ENCODE peak calls at places on chromosomes 2 and 18, in five cellular contexts. One of them, this sample, is unnamed.

GRCh38 chr2:28956415-28956826 is 24.7 kb upstream of the TOGARAM2 start:
- DNase-seq in SK-N-SH: peak
- DNase-seq in GM12878: no peak
- DNase-seq in HepG2: peak
- DNase-seq in K562: peak
- DNase-seq in this sample: peak

GRCh38 chr18:32911660-32912284 is 138.9 kb upstream of the KLHL14 start:
- DNase-seq in SK-N-SH: no peak
- DNase-seq in GM12878: no peak
- DNase-seq in HepG2: no peak
- DNase-seq in K562: no peak
- DNase-seq in this sample: no peak

GRCh38 chr2:128215897-128216645 is 102.6 kb downstream of the HS6ST1 start:
- DNase-seq in SK-N-SH: no peak
- DNase-seq in GM12878: no peak
- DNase-seq in HepG2: no peak
- DNase-seq in K562: no peak
- DNase-seq in this sample: peak

GRCh38 chr2:7825591-7826312 is 856.1 kb upstream of the ID2 start:
- DNase-seq in SK-N-SH: no peak
- DNase-seq in GM12878: peak
- DNase-seq in HepG2: peak
- DNase-seq in K562: no peak
- DNase-seq in this sample: no peak

GRCh38 chr2:101120124-101120996 is 30.8 kb downstream of the TBC1D8 start:
- DNase-seq in SK-N-SH: no peak
- DNase-seq in GM12878: no peak
- DNase-seq in HepG2: peak
- DNase-seq in K562: no peak
- DNase-seq in this sample: no peak

GRCh38 chr2:149090706-149091105 is 52.2 kb downstream of the LYPD6B start:
- DNase-seq in SK-N-SH: no peak
- DNase-seq in GM12878: no peak
- DNase-seq in HepG2: no peak
- DNase-seq in K562: no peak
- DNase-seq in this sample: no peak

GRCh38 chr2:186032337-186032736 is 293.7 kb downstream of the FSIP2 start:
- DNase-seq in SK-N-SH: no peak
- DNase-seq in GM12878: no peak
- DNase-seq in HepG2: no peak
- DNase-seq in K562: no peak
- DNase-seq in this sample: no peak

GRCh38 chr2:3223080-3223923 is 154.3 kb downstream of the EIPR1 start:
- DNase-seq in SK-N-SH: no peak
- DNase-seq in GM12878: peak
- DNase-seq in HepG2: no peak
- DNase-seq in K562: no peak
- DNase-seq in this sample: no peak

GRCh38 chr18:21934766-21935015 is 194.1 kb downstream of the MIB1 start:
- DNase-seq in SK-N-SH: no peak
- DNase-seq in GM12878: no peak
- DNase-seq in HepG2: no peak
- DNase-seq in K562: no peak
- DNase-seq in this sample: no peak

GRCh38 chr2:10179422-10179821 is 56.9 kb downstream of the RRM2 start:
- DNase-seq in SK-N-SH: no peak
- DNase-seq in GM12878: no peak
- DNase-seq in HepG2: no peak
- DNase-seq in K562: no peak
- DNase-seq in this sample: no peak

GRCh38 chr2:73823416-73823815 is 5.3 kb upstream of the STAMBP start:
- DNase-seq in SK-N-SH: no peak
- DNase-seq in GM12878: no peak
- DNase-seq in HepG2: no peak
- DNase-seq in K562: no peak
- DNase-seq in this sample: no peak

GRCh38 chr18:10798727-10799435 is 273.1 kb downstream of the NAPG start:
- DNase-seq in SK-N-SH: no peak
- DNase-seq in GM12878: no peak
- DNase-seq in HepG2: peak
- DNase-seq in K562: peak
- DNase-seq in this sample: no peak

GRCh38 chr2:207202645-207203044 is 36.9 kb upstream of the KLF7 start:
- DNase-seq in SK-N-SH: no peak
- DNase-seq in GM12878: no peak
- DNase-seq in HepG2: peak
- DNase-seq in K562: no peak
- DNase-seq in this sample: no peak

GRCh38 chr2:6352906-6353515 is 512.7 kb downstream of the CMPK2 start:
- DNase-seq in SK-N-SH: peak
- DNase-seq in GM12878: no peak
- DNase-seq in HepG2: peak
- DNase-seq in K562: no peak
- DNase-seq in this sample: peak

GRCh38 chr2:68465081-68465916 is 1.8 kb downstream of the FBXO48 start:
- DNase-seq in SK-N-SH: no peak
- DNase-seq in GM12878: no peak
- DNase-seq in HepG2: no peak
- DNase-seq in K562: no peak
- DNase-seq in this sample: no peak

GRCh38 chr18:11872479-11873136 is 21.4 kb downstream of the CHMP1B start:
- DNase-seq in SK-N-SH: no peak
- DNase-seq in GM12878: no peak
- DNase-seq in HepG2: peak
- DNase-seq in K562: peak
- DNase-seq in this sample: peak

GRCh38 chr2:60641866-60642788 is 88.7 kb upstream of the BCL11A start:
- DNase-seq in SK-N-SH: peak
- DNase-seq in GM12878: no peak
- DNase-seq in HepG2: peak
- DNase-seq in K562: peak
- DNase-seq in this sample: peak

DNA sequence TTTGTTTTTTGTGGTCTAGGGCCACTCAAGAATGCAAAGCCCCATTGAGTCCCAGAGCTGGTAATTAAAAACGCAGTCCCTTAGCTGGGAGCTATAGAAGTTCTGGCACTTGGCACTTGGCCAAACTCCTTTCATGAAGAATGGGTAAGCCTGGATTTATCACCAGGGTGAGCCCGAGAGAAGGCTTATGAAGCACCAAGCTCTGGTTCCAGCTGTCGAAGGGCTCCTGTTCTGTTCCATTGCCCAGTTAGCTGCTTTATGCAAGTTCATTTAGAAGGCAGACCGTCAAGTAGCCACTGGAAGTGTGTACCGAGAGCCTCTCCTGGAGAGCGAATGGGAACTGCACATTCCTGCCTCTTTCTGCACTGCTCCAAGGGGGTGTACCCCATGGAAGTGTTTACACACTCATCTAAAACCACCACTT is 14.2 kb downstream of the ECEL1 start:
- DNase-seq in SK-N-SH: peak
- DNase-seq in GM12878: no peak
- DNase-seq in HepG2: no peak
- DNase-seq in K562: no peak
- DNase-seq in this sample: no peak
- TF ChIP-seq CTCF in SK-N-SH: no peak
- TF ChIP-seq CTCF in GM12878: no peak
- TF ChIP-seq CTCF in HepG2: no peak
- TF ChIP-seq CTCF in K562: no peak
- TF ChIP-seq CTCF in this sample: no peak

DNA sequence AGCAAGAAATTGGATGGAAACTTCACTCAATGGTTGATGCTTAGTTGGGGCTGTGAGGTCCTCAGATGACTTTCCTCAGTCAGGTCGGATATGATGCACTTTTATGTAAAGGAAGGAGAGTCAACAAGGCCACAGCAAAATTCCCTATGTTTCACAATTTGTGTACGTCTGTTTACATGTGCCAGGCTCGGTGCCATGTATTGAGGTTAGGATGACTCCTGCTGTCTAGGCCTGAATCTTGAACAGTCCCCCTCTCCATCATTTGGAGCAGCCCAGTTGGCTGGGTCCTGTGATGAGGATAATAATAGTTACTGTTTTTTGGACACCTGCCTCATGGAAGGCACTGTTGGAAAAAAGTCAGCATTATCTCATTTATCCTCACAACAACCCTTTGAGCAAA is 43.1 kb downstream of the VSNL1 start:
- DNase-seq in SK-N-SH: no peak
- DNase-seq in GM12878: no peak
- DNase-seq in HepG2: no peak
- DNase-seq in K562: no peak
- DNase-seq in this sample: no peak
- TF ChIP-seq GABPA in SK-N-SH: no peak
- TF ChIP-seq GABPA in GM12878: no peak
- TF ChIP-seq GABPA in HepG2: no peak
- TF ChIP-seq GABPA in K562: no peak
- TF ChIP-seq GABPA in this sample: no peak

DNA sequence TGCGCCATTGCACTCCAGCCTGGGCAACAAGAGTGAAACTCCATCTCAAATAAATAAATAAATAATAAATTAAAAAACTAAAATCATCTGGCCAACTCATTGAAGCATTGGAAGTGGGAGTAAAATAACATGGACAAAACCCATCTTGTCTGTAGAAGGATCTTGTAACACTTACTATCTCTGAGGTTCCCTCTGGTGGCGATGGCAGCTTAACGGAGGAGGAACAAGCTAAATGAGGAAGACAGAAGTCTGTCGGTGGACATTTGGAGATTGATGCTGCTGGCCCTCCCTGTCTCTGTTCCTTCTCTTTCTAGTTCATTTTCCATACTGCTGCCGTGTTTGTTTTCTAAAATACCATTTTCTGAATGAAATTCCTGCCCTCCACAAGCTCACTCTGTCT is 43.4 kb downstream of the ZCCHC2 start:
- DNase-seq in SK-N-SH: no peak
- DNase-seq in GM12878: no peak
- DNase-seq in HepG2: peak
- DNase-seq in K562: no peak
- DNase-seq in this sample: peak
- TF ChIP-seq CTCF in SK-N-SH: peak
- TF ChIP-seq CTCF in GM12878: peak
- TF ChIP-seq CTCF in HepG2: peak
- TF ChIP-seq CTCF in K562: peak
- TF ChIP-seq CTCF in this sample: peak

GRCh38 chr2:71298914-71299313 is 32.7 kb upstream of the ZNF638 start:
- DNase-seq in SK-N-SH: no peak
- DNase-seq in GM12878: no peak
- DNase-seq in HepG2: no peak
- DNase-seq in K562: no peak
- DNase-seq in this sample: no peak

GRCh38 chr2:71303849-71304248 is 27.7 kb upstream of the ZNF638 start:
- DNase-seq in SK-N-SH: no peak
- DNase-seq in GM12878: no peak
- DNase-seq in HepG2: no peak
- DNase-seq in K562: no peak
- DNase-seq in this sample: no peak

DNA sequence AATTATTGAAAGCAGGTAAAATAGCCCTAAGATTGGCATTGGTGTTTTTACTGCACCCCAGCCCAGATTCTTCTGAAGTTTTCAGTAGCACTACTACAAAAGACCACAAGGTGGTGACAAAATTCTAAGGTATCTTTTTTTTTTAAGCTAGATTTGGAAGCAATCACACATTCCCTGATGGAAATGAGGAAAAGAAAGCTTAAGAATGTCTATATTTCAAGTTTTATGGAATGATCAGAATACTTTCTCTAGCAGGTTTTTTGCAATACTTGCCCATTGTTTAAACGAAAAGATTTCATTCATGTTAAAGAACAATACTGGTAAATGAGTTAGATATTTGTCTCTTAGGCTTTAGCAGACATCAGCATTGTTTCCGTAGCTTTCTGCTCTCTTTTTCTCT is 32.1 kb upstream of the ZNF638 start:
- DNase-seq in SK-N-SH: peak
- DNase-seq in GM12878: no peak
- DNase-seq in HepG2: peak
- DNase-seq in K562: peak
- DNase-seq in this sample: no peak
- TF ChIP-seq GABPA in SK-N-SH: no peak
- TF ChIP-seq GABPA in GM12878: no peak
- TF ChIP-seq GABPA in HepG2: no peak
- TF ChIP-seq GABPA in K562: no peak
- TF ChIP-seq GABPA in this sample: no peak

GRCh38 chr2:177906041-177906718 is 166.4 kb downstream of the PDE11A start:
- DNase-seq in SK-N-SH: peak
- DNase-seq in GM12878: peak
- DNase-seq in HepG2: peak
- DNase-seq in K562: peak
- DNase-seq in this sample: peak

GRCh38 chr2:177909962-177910361 is 162.6 kb downstream of the PDE11A start:
- DNase-seq in SK-N-SH: no peak
- DNase-seq in GM12878: no peak
- DNase-seq in HepG2: peak
- DNase-seq in K562: no peak
- DNase-seq in this sample: no peak

GRCh38 chr2:177905640-177906039 is 166.9 kb downstream of the PDE11A start:
- DNase-seq in SK-N-SH: no peak
- DNase-seq in GM12878: no peak
- DNase-seq in HepG2: no peak
- DNase-seq in K562: no peak
- DNase-seq in this sample: no peak

GRCh38 chr2:177908824-177909223 is 163.8 kb downstream of the PDE11A start:
- DNase-seq in SK-N-SH: no peak
- DNase-seq in GM12878: no peak
- DNase-seq in HepG2: no peak
- DNase-seq in K562: no peak
- DNase-seq in this sample: no peak

DNA sequence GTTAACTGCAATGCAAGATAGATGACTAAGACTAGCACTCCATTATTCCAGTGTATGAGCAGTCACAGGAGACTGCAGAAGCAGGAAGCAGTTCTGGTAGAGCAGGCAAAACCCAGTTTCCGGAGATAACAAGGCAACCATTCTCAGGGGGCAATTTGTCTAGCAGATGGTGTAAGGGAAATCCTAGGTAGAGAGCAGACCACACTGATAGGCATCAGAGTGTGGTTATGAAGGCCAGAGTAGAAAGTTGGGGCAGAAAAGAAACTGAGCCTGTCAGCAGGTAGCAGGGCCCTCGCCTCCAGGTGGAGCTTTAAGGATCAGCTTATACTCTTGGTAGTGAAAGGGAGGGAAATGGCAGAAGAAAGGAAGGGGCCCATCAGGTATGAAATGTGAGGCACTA is 164.4 kb downstream of the PDE11A start:
- DNase-seq in SK-N-SH: no peak
- DNase-seq in GM12878: no peak
- DNase-seq in HepG2: no peak
- DNase-seq in K562: no peak
- DNase-seq in this sample: no peak
- TF ChIP-seq CTCF in SK-N-SH: no peak
- TF ChIP-seq CTCF in GM12878: no peak
- TF ChIP-seq CTCF in HepG2: no peak
- TF ChIP-seq CTCF in K562: no peak
- TF ChIP-seq CTCF in this sample: no peak

GRCh38 chr18:24160086-24160485 is 21.2 kb downstream of the CABYR start:
- DNase-seq in SK-N-SH: no peak
- DNase-seq in GM12878: no peak
- DNase-seq in HepG2: no peak
- DNase-seq in K562: no peak
- DNase-seq in this sample: no peak
- TF ChIP-seq GABPA in SK-N-SH: no peak
- TF ChIP-seq GABPA in GM12878: no peak
- TF ChIP-seq GABPA in HepG2: no peak
- TF ChIP-seq GABPA in K562: no peak
- TF ChIP-seq GABPA in this sample: no peak

GRCh38 chr2:22375094-22375493 is 1009.9 kb upstream of the KLHL29 start:
- DNase-seq in SK-N-SH: no peak
- DNase-seq in GM12878: no peak
- DNase-seq in HepG2: no peak
- DNase-seq in K562: no peak
- DNase-seq in this sample: no peak
- TF ChIP-seq CTCF in SK-N-SH: no peak
- TF ChIP-seq CTCF in GM12878: no peak
- TF ChIP-seq CTCF in HepG2: peak
- TF ChIP-seq CTCF in K562: no peak
- TF ChIP-seq CTCF in this sample: no peak